ENCODE peak calls at places on chromosomes 16 and 17, in seven cellular contexts. Q is HCT116, Z is SK-N-SH, H is GM12878, N is HepG2, X is H1, L is K562. M is an unnamed sample.

GRCh38 chr16:49620158-49620867 is 235.6 kb downstream of the ZNF423 start:
- DNase-seq in Q (peak; percentile 24), Z (peak; percentile 88), H (no peak), N (peak; percentile 51), X (no peak), L (peak; percentile 76), M (no peak)

GRCh38 chr17:50830994-50831393 is 4.4 kb upstream of the WFIKKN2 start:
- DNase-seq in Q (no peak), Z (peak; percentile 61), H (no peak), N (no peak), X (no peak), L (no peak), M (no peak)

GRCh38 chr17:48393271-48393670 is 36.7 kb downstream of the SKAP1 start:
- DNase-seq in Q (no peak), Z (no peak), H (no peak), N (no peak), X (no peak), L (no peak), M (no peak)

GRCh38 chr16:79325211-79325610 is 275.3 kb downstream of the MAF start:
- DNase-seq in Q (no peak), Z (no peak), H (no peak), N (no peak), X (no peak), L (no peak), M (no peak)

GRCh38 chr17:18968945-18969887 is 17.3 kb downstream of the SLC5A10 start:
- DNase-seq in Q (no peak), Z (no peak), H (no peak), N (no peak), X (no peak), L (peak; percentile 37), M (no peak)

GRCh38 chr17:72296456-72296855 is 175.6 kb downstream of the SOX9 start:
- DNase-seq in Q (no peak), Z (no peak), H (no peak), N (no peak), X (no peak), L (no peak), M (no peak)

GRCh38 chr17:78314683-78315354 is 45.1 kb downstream of the SOCS3 start:
- DNase-seq in Q (no peak), Z (peak; percentile 74), H (no peak), N (no peak), X (no peak), L (peak; percentile 44), M (no peak)

GRCh38 chr16:30437511-30438046 is 7.7 kb upstream of the DCTPP1 start:
- DNase-seq in Q (no peak), Z (no peak), H (no peak), N (peak; percentile 72), X (no peak), L (no peak), M (peak; percentile 91)

GRCh38 chr16:566475-567361 is at the start of gene NHLRC4:
- DNase-seq in Q (no peak), Z (peak; percentile 80), H (no peak), N (peak; percentile 50), X (no peak), L (peak; percentile 74), M (peak; percentile 69)

GRCh38 chr17:31281061-31281460 is 16.0 kb downstream of the OMG start:
- DNase-seq in Q (no peak), Z (no peak), H (no peak), N (no peak), X (no peak), L (no peak), M (no peak)

GRCh38 chr16:67170168-67170947 is at the start of gene NOL3:
- DNase-seq in Q (no peak), Z (peak; percentile 93), H (peak; percentile 58), N (peak; percentile 87), X (no peak), L (peak; percentile 91), M (peak; percentile 75)

GRCh38 chr16:2032285-2033056 is 5.8 kb downstream of the NHERF2 start:
- DNase-seq in Q (no peak), Z (no peak), H (no peak), N (no peak), X (no peak), L (peak; percentile 75), M (no peak)

GRCh38 chr16:27254262-27254811 is 14.2 kb downstream of the NSMCE1 start:
- DNase-seq in Q (no peak), Z (no peak), H (peak; percentile 70), N (no peak), X (no peak), L (no peak), M (no peak)

GRCh38 chr17:4008082-4008435 is 43.8 kb upstream of the ATP2A3 start:
- DNase-seq in Q (no peak), Z (no peak), H (no peak), N (no peak), X (no peak), L (peak; percentile 28), M (no peak)

GRCh38 chr16:22370038-22370541 is 4.3 kb downstream of the CDR2 start:
- DNase-seq in Q (no peak), Z (no peak), H (no peak), N (peak; percentile 46), X (no peak), L (no peak), M (no peak)

GRCh38 chr17:42135664-42136653 is 13.4 kb downstream of the HSPB9 start:
- DNase-seq in Q (peak; percentile 7), Z (no peak), H (no peak), N (peak; percentile 91), X (no peak), L (no peak), M (no peak)

GRCh38 chr16:49592507-49593422 is 219.2 kb downstream of the C16orf78 start:
- DNase-seq in Q (peak; percentile 12), Z (peak; percentile 79), H (no peak), N (peak; percentile 28), X (peak; percentile 49), L (peak; percentile 74), M (peak; percentile 32)

GRCh38 chr17:21033350-21033749 is 9.5 kb downstream of the USP22 start:
- DNase-seq in Q (no peak), Z (no peak), H (no peak), N (no peak), X (no peak), L (no peak), M (no peak)

GRCh38 chr17:79897243-79898063 is 58.2 kb upstream of the CBX4 start:
- DNase-seq in Q (no peak), Z (no peak), H (no peak), N (peak; percentile 51), X (no peak), L (no peak), M (no peak)

GRCh38 chr17:78343099-78343432 is 16.8 kb downstream of the SOCS3 start:
- DNase-seq in Q (peak; percentile 45), Z (peak; percentile 62), H (no peak), N (no peak), X (no peak), L (no peak), M (no peak)

DNA sequence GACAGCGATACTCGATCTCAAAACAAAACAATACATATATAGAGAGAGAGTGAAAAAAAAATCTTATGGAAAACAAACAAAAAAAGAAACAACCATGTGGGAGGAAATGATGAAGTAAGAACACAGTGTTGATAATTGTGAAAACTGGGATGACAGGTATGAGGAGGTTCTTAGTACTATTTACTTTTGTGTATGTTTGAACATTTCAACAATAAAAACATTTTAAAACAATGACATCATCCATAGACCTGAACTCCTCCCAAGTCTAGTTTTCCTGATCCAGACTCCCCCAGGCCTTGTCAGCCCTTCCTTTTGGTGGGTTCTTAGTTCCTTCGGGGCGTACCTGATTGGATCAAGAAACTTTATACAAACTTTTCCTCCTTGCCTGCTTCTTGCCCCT is 51.7 kb downstream of the CCDC42 start:
- DNase-seq in Q (no peak), Z (no peak), H (no peak), N (no peak), X (no peak), L (no peak), M (peak; percentile 46)
- TF ChIP-seq JUND in Q (no peak), Z (no peak), H (no peak), N (no peak), X (no peak), L (no peak), M (peak; percentile 36)

GRCh38 chr16:81632392-81633146 is 146.5 kb upstream of the PLCG2 start:
- DNase-seq in Q (peak; percentile 93), Z (no peak), H (no peak), N (no peak), X (no peak), L (peak; percentile 59), M (no peak)
- TF ChIP-seq JUND in Q (peak; percentile 99), Z (no peak), H (no peak), N (no peak), X (no peak), L (peak; percentile 95), M (no peak)

GRCh38 chr17:33893192-33893591 is 361.9 kb upstream of the CCL2 start:
- DNase-seq in Q (no peak), Z (peak; percentile 37), H (no peak), N (no peak), X (no peak), L (no peak), M (no peak)

GRCh38 chr17:33889079-33889478 is 366.0 kb upstream of the CCL2 start:
- DNase-seq in Q (no peak), Z (no peak), H (no peak), N (no peak), X (no peak), L (peak; percentile 60), M (no peak)

GRCh38 chr17:33888455-33888854 is 366.6 kb upstream of the CCL2 start:
- DNase-seq in Q (no peak), Z (no peak), H (no peak), N (no peak), X (no peak), L (peak; percentile 54), M (no peak)

GRCh38 chr17:33892677-33893076 is 362.4 kb upstream of the CCL2 start:
- DNase-seq in Q (no peak), Z (peak; percentile 17), H (no peak), N (no peak), X (no peak), L (no peak), M (no peak)

GRCh38 chr17:33889766-33890165 is 365.3 kb upstream of the CCL2 start:
- DNase-seq in Q (no peak), Z (no peak), H (no peak), N (no peak), X (no peak), L (no peak), M (no peak)
- TF ChIP-seq JUND in Q (no peak), Z (no peak), H (no peak), N (no peak), X (no peak), L (no peak), M (no peak)

GRCh38 chr17:76273923-76274558 is 8.9 kb downstream of the UBALD2 start:
- DNase-seq in Q (no peak), Z (peak; percentile 46), H (no peak), N (no peak), X (no peak), L (no peak), M (no peak)
- TF ChIP-seq JUND in Q (no peak), Z (no peak), H (no peak), N (no peak), X (no peak), L (no peak), M (no peak)

M was measured in T47D.